ENCODE peak calls at places on chromosomes 3 and 15, in nine cellular contexts. One of them, this sample, is unnamed.

GRCh38 chr15:20658024-20658423 is 116.4 kb upstream of the GOLGA6L6 start:
- DNase-seq in GOT3: no peak
- DNase-seq in activated T-helper 1 cell treated with anti-CD3 and anti-CD28 coated beads, Interleukin-2, amount 50 U/mL, for 16 hours: no peak
- DNase-seq in AG08396: no peak
- DNase-seq in right atrium auricular region: no peak
- DNase-seq in skeletal muscle cell: no peak
- DNase-seq in NCI-H2029 treated with DMSO at 0.1 percent for 48 hours: no peak
- DNase-seq in cardiac muscle cell: no peak
- DNase-seq in activated gamma-delta T cell treated with anti-CD3 and anti-CD28 coated beads, Interleukin-2, amount 50 U/mL, for 16 hours: no peak
- DNase-seq in this sample: no peak

GRCh38 chr3:124467980-124468902 is 262.0 kb upstream of the UMPS start:
- DNase-seq in GOT3: no peak
- DNase-seq in skeletal muscle cell: no peak
- DNase-seq in AG08396: peak; percentile 76
- DNase-seq in activated T-helper 1 cell treated with anti-CD3 and anti-CD28 coated beads, Interleukin-2, amount 50 U/mL, for 16 hours: no peak
- DNase-seq in NCI-H2029 treated with DMSO at 0.1 percent for 48 hours: peak; percentile 52
- DNase-seq in right atrium auricular region: no peak
- DNase-seq in activated gamma-delta T cell treated with anti-CD3 and anti-CD28 coated beads, Interleukin-2, amount 50 U/mL, for 16 hours: no peak
- DNase-seq in cardiac muscle cell: peak; percentile 57
- DNase-seq in this sample: no peak

GRCh38 chr15:74830868-74831267 is 4.4 kb downstream of the CPLX3 start:
- DNase-seq in activated T-helper 1 cell treated with anti-CD3 and anti-CD28 coated beads, Interleukin-2, amount 50 U/mL, for 16 hours: no peak
- DNase-seq in AG08396: no peak
- DNase-seq in cardiac muscle cell: no peak
- DNase-seq in skeletal muscle cell: no peak
- DNase-seq in activated gamma-delta T cell treated with anti-CD3 and anti-CD28 coated beads, Interleukin-2, amount 50 U/mL, for 16 hours: no peak
- DNase-seq in NCI-H2029 treated with DMSO at 0.1 percent for 48 hours: no peak
- DNase-seq in GOT3: no peak
- DNase-seq in right atrium auricular region: no peak
- DNase-seq in this sample: no peak

GRCh38 chr3:194508486-194509449 is 22.0 kb upstream of the ATP13A3 start:
- DNase-seq in right atrium auricular region: peak; percentile 2
- DNase-seq in skeletal muscle cell: no peak
- DNase-seq in activated gamma-delta T cell treated with anti-CD3 and anti-CD28 coated beads, Interleukin-2, amount 50 U/mL, for 16 hours: no peak
- DNase-seq in AG08396: no peak
- DNase-seq in NCI-H2029 treated with DMSO at 0.1 percent for 48 hours: no peak
- DNase-seq in cardiac muscle cell: no peak
- DNase-seq in GOT3: no peak
- DNase-seq in activated T-helper 1 cell treated with anti-CD3 and anti-CD28 coated beads, Interleukin-2, amount 50 U/mL, for 16 hours: no peak
- DNase-seq in this sample: no peak

GRCh38 chr15:95880630-95881029 is 449.9 kb upstream of the NR2F2 start:
- DNase-seq in activated gamma-delta T cell treated with anti-CD3 and anti-CD28 coated beads, Interleukin-2, amount 50 U/mL, for 16 hours: no peak
- DNase-seq in NCI-H2029 treated with DMSO at 0.1 percent for 48 hours: no peak
- DNase-seq in skeletal muscle cell: no peak
- DNase-seq in GOT3: no peak
- DNase-seq in cardiac muscle cell: no peak
- DNase-seq in right atrium auricular region: no peak
- DNase-seq in activated T-helper 1 cell treated with anti-CD3 and anti-CD28 coated beads, Interleukin-2, amount 50 U/mL, for 16 hours: no peak
- DNase-seq in AG08396: no peak
- DNase-seq in this sample: no peak

GRCh38 chr3:194249323-194250103 is 101.6 kb downstream of the CPN2 start:
- DNase-seq in right atrium auricular region: no peak
- DNase-seq in skeletal muscle cell: no peak
- DNase-seq in cardiac muscle cell: no peak
- DNase-seq in NCI-H2029 treated with DMSO at 0.1 percent for 48 hours: no peak
- DNase-seq in activated gamma-delta T cell treated with anti-CD3 and anti-CD28 coated beads, Interleukin-2, amount 50 U/mL, for 16 hours: no peak
- DNase-seq in activated T-helper 1 cell treated with anti-CD3 and anti-CD28 coated beads, Interleukin-2, amount 50 U/mL, for 16 hours: no peak
- DNase-seq in GOT3: no peak
- DNase-seq in AG08396: no peak
- DNase-seq in this sample: no peak

GRCh38 chr15:75625542-75626347 is at the start of gene SNUPN:
- DNase-seq in NCI-H2029 treated with DMSO at 0.1 percent for 48 hours: peak; percentile 36
- DNase-seq in activated T-helper 1 cell treated with anti-CD3 and anti-CD28 coated beads, Interleukin-2, amount 50 U/mL, for 16 hours: peak; percentile 90
- DNase-seq in skeletal muscle cell: peak; percentile 72
- DNase-seq in cardiac muscle cell: peak; percentile 95
- DNase-seq in right atrium auricular region: peak; percentile 94
- DNase-seq in AG08396: peak; percentile 94
- DNase-seq in GOT3: peak; percentile 76
- DNase-seq in activated gamma-delta T cell treated with anti-CD3 and anti-CD28 coated beads, Interleukin-2, amount 50 U/mL, for 16 hours: peak; percentile 91
- DNase-seq in this sample: peak; percentile 88

GRCh38 chr3:189849262-189849661 is 218.1 kb downstream of the TP63 start:
- DNase-seq in GOT3: no peak
- DNase-seq in activated gamma-delta T cell treated with anti-CD3 and anti-CD28 coated beads, Interleukin-2, amount 50 U/mL, for 16 hours: no peak
- DNase-seq in right atrium auricular region: no peak
- DNase-seq in activated T-helper 1 cell treated with anti-CD3 and anti-CD28 coated beads, Interleukin-2, amount 50 U/mL, for 16 hours: no peak
- DNase-seq in AG08396: no peak
- DNase-seq in cardiac muscle cell: no peak
- DNase-seq in NCI-H2029 treated with DMSO at 0.1 percent for 48 hours: no peak
- DNase-seq in skeletal muscle cell: no peak
- DNase-seq in this sample: no peak

GRCh38 chr3:159765025-159765859 is 223.4 kb upstream of the IL12A start:
- DNase-seq in cardiac muscle cell: peak; percentile 61
- DNase-seq in activated T-helper 1 cell treated with anti-CD3 and anti-CD28 coated beads, Interleukin-2, amount 50 U/mL, for 16 hours: no peak
- DNase-seq in GOT3: peak; percentile 96
- DNase-seq in AG08396: peak; percentile 91
- DNase-seq in skeletal muscle cell: peak; percentile 93
- DNase-seq in NCI-H2029 treated with DMSO at 0.1 percent for 48 hours: no peak
- DNase-seq in activated gamma-delta T cell treated with anti-CD3 and anti-CD28 coated beads, Interleukin-2, amount 50 U/mL, for 16 hours: no peak
- DNase-seq in right atrium auricular region: peak; percentile 93
- DNase-seq in this sample: peak; percentile 70

GRCh38 chr3:96478496-96478895 is 335.9 kb upstream of the EPHA6 start:
- DNase-seq in right atrium auricular region: no peak
- DNase-seq in activated T-helper 1 cell treated with anti-CD3 and anti-CD28 coated beads, Interleukin-2, amount 50 U/mL, for 16 hours: no peak
- DNase-seq in NCI-H2029 treated with DMSO at 0.1 percent for 48 hours: no peak
- DNase-seq in AG08396: no peak
- DNase-seq in skeletal muscle cell: no peak
- DNase-seq in activated gamma-delta T cell treated with anti-CD3 and anti-CD28 coated beads, Interleukin-2, amount 50 U/mL, for 16 hours: no peak
- DNase-seq in GOT3: no peak
- DNase-seq in cardiac muscle cell: no peak
- DNase-seq in this sample: no peak

GRCh38 chr3:150870406-150870805 is 34.8 kb downstream of the MINDY4B start:
- DNase-seq in activated gamma-delta T cell treated with anti-CD3 and anti-CD28 coated beads, Interleukin-2, amount 50 U/mL, for 16 hours: no peak
- DNase-seq in NCI-H2029 treated with DMSO at 0.1 percent for 48 hours: no peak
- DNase-seq in GOT3: no peak
- DNase-seq in AG08396: peak; percentile 56
- DNase-seq in skeletal muscle cell: peak; percentile 23
- DNase-seq in activated T-helper 1 cell treated with anti-CD3 and anti-CD28 coated beads, Interleukin-2, amount 50 U/mL, for 16 hours: no peak
- DNase-seq in cardiac muscle cell: no peak
- DNase-seq in right atrium auricular region: no peak
- DNase-seq in this sample: no peak

GRCh38 chr15:73838795-73839565 is 34.4 kb upstream of the TBC1D21 start:
- DNase-seq in AG08396: no peak
- DNase-seq in activated gamma-delta T cell treated with anti-CD3 and anti-CD28 coated beads, Interleukin-2, amount 50 U/mL, for 16 hours: no peak
- DNase-seq in GOT3: no peak
- DNase-seq in right atrium auricular region: peak; percentile 64
- DNase-seq in activated T-helper 1 cell treated with anti-CD3 and anti-CD28 coated beads, Interleukin-2, amount 50 U/mL, for 16 hours: no peak
- DNase-seq in cardiac muscle cell: no peak
- DNase-seq in skeletal muscle cell: no peak
- DNase-seq in NCI-H2029 treated with DMSO at 0.1 percent for 48 hours: no peak
- DNase-seq in this sample: no peak

GRCh38 chr3:115804722-115805121 is 181.4 kb downstream of the GAP43 start:
- DNase-seq in cardiac muscle cell: no peak
- DNase-seq in skeletal muscle cell: peak; percentile 74
- DNase-seq in right atrium auricular region: no peak
- DNase-seq in activated gamma-delta T cell treated with anti-CD3 and anti-CD28 coated beads, Interleukin-2, amount 50 U/mL, for 16 hours: no peak
- DNase-seq in activated T-helper 1 cell treated with anti-CD3 and anti-CD28 coated beads, Interleukin-2, amount 50 U/mL, for 16 hours: no peak
- DNase-seq in NCI-H2029 treated with DMSO at 0.1 percent for 48 hours: no peak
- DNase-seq in AG08396: peak; percentile 64
- DNase-seq in GOT3: no peak
- DNase-seq in this sample: no peak

GRCh38 chr3:124774841-124775402 is 44.7 kb downstream of the UMPS start:
- DNase-seq in AG08396: no peak
- DNase-seq in skeletal muscle cell: no peak
- DNase-seq in cardiac muscle cell: no peak
- DNase-seq in NCI-H2029 treated with DMSO at 0.1 percent for 48 hours: no peak
- DNase-seq in activated T-helper 1 cell treated with anti-CD3 and anti-CD28 coated beads, Interleukin-2, amount 50 U/mL, for 16 hours: no peak
- DNase-seq in GOT3: no peak
- DNase-seq in activated gamma-delta T cell treated with anti-CD3 and anti-CD28 coated beads, Interleukin-2, amount 50 U/mL, for 16 hours: no peak
- DNase-seq in right atrium auricular region: no peak
- DNase-seq in this sample: no peak

GRCh38 chr3:20043825-20044224 is 3.6 kb downstream of the KAT2B start:
- DNase-seq in AG08396: no peak
- DNase-seq in NCI-H2029 treated with DMSO at 0.1 percent for 48 hours: no peak
- DNase-seq in activated gamma-delta T cell treated with anti-CD3 and anti-CD28 coated beads, Interleukin-2, amount 50 U/mL, for 16 hours: no peak
- DNase-seq in cardiac muscle cell: no peak
- DNase-seq in right atrium auricular region: no peak
- DNase-seq in skeletal muscle cell: no peak
- DNase-seq in activated T-helper 1 cell treated with anti-CD3 and anti-CD28 coated beads, Interleukin-2, amount 50 U/mL, for 16 hours: no peak
- DNase-seq in GOT3: no peak
- DNase-seq in this sample: no peak

GRCh38 chr3:161221881-161222600 is 930 bp downstream of the NMD3 start:
- DNase-seq in NCI-H2029 treated with DMSO at 0.1 percent for 48 hours: no peak
- DNase-seq in cardiac muscle cell: peak; percentile 9
- DNase-seq in skeletal muscle cell: no peak
- DNase-seq in AG08396: peak; percentile 46
- DNase-seq in right atrium auricular region: no peak
- DNase-seq in activated T-helper 1 cell treated with anti-CD3 and anti-CD28 coated beads, Interleukin-2, amount 50 U/mL, for 16 hours: no peak
- DNase-seq in activated gamma-delta T cell treated with anti-CD3 and anti-CD28 coated beads, Interleukin-2, amount 50 U/mL, for 16 hours: no peak
- DNase-seq in GOT3: no peak
- DNase-seq in this sample: no peak

GRCh38 chr3:115111632-115112031 is 35.5 kb downstream of the ZBTB20 start:
- DNase-seq in AG08396: no peak
- DNase-seq in right atrium auricular region: no peak
- DNase-seq in skeletal muscle cell: no peak
- DNase-seq in activated T-helper 1 cell treated with anti-CD3 and anti-CD28 coated beads, Interleukin-2, amount 50 U/mL, for 16 hours: no peak
- DNase-seq in NCI-H2029 treated with DMSO at 0.1 percent for 48 hours: no peak
- DNase-seq in GOT3: no peak
- DNase-seq in activated gamma-delta T cell treated with anti-CD3 and anti-CD28 coated beads, Interleukin-2, amount 50 U/mL, for 16 hours: no peak
- DNase-seq in cardiac muscle cell: no peak
- DNase-seq in this sample: no peak

GRCh38 chr15:77775373-77775772 is 142.7 kb upstream of the LINGO1 start:
- DNase-seq in activated T-helper 1 cell treated with anti-CD3 and anti-CD28 coated beads, Interleukin-2, amount 50 U/mL, for 16 hours: no peak
- DNase-seq in skeletal muscle cell: no peak
- DNase-seq in GOT3: no peak
- DNase-seq in NCI-H2029 treated with DMSO at 0.1 percent for 48 hours: no peak
- DNase-seq in right atrium auricular region: no peak
- DNase-seq in activated gamma-delta T cell treated with anti-CD3 and anti-CD28 coated beads, Interleukin-2, amount 50 U/mL, for 16 hours: no peak
- DNase-seq in AG08396: no peak
- DNase-seq in cardiac muscle cell: no peak
- DNase-seq in this sample: no peak

GRCh38 chr15:29568840-29569532 is 253.3 kb downstream of the TJP1 start:
- DNase-seq in cardiac muscle cell: peak; percentile 64
- DNase-seq in GOT3: no peak
- DNase-seq in AG08396: no peak
- DNase-seq in activated gamma-delta T cell treated with anti-CD3 and anti-CD28 coated beads, Interleukin-2, amount 50 U/mL, for 16 hours: no peak
- DNase-seq in skeletal muscle cell: no peak
- DNase-seq in NCI-H2029 treated with DMSO at 0.1 percent for 48 hours: no peak
- DNase-seq in activated T-helper 1 cell treated with anti-CD3 and anti-CD28 coated beads, Interleukin-2, amount 50 U/mL, for 16 hours: no peak
- DNase-seq in right atrium auricular region: no peak
- DNase-seq in this sample: no peak

GRCh38 chr3:111591555-111591954 is 3.6 kb downstream of the ZBED2 start:
- DNase-seq in GOT3: no peak
- DNase-seq in right atrium auricular region: no peak
- DNase-seq in cardiac muscle cell: no peak
- DNase-seq in AG08396: no peak
- DNase-seq in NCI-H2029 treated with DMSO at 0.1 percent for 48 hours: no peak
- DNase-seq in activated gamma-delta T cell treated with anti-CD3 and anti-CD28 coated beads, Interleukin-2, amount 50 U/mL, for 16 hours: no peak
- DNase-seq in activated T-helper 1 cell treated with anti-CD3 and anti-CD28 coated beads, Interleukin-2, amount 50 U/mL, for 16 hours: no peak
- DNase-seq in skeletal muscle cell: no peak
- DNase-seq in this sample: no peak

This sample was measured in breast epithelium.